ENCODE peak calls at places on chromosome 14, in four cellular contexts. T is D721Med, Y is cardiac fibroblast, A is fibroblast of lung. F is an unnamed sample.

GRCh38 chr14:95664546-95664945 is 21.7 kb upstream of the TCL1B start:
- DNase-seq in T (no peak), A (no peak), Y (no peak), F (no peak)

GRCh38 chr14:91031668-91032067 is 28.8 kb downstream of the RPS6KA5 start:
- DNase-seq in T (no peak), A (no peak), Y (no peak), F (no peak)

GRCh38 chr14:55071870-55072640 is 20.6 kb downstream of the MAPK1IP1L start:
- DNase-seq in T (no peak), Y (peak), A (peak), F (no peak)

GRCh38 chr14:89141862-89142261 is 275.2 kb downstream of the FOXN3 start:
- DNase-seq in T (no peak), A (no peak), Y (no peak), F (no peak)

GRCh38 chr14:53946404-53947400 is 9.9 kb downstream of the BMP4 start:
- DNase-seq in A (no peak), Y (no peak), T (no peak), F (no peak)

GRCh38 chr14:80215756-80216581 is 4.7 kb upstream of the DIO2 start:
- DNase-seq in Y (peak), A (peak), T (no peak), F (no peak)

GRCh38 chr14:65282909-65283253 is 129.6 kb upstream of the FUT8 start:
- DNase-seq in Y (no peak), A (no peak), T (no peak), F (no peak)

GRCh38 chr14:101556131-101556530 is 5.2 kb upstream of the DIO3 start:
- DNase-seq in T (no peak), Y (no peak), A (no peak), F (no peak)

GRCh38 chr14:60653709-60654161 is 4.5 kb upstream of the SIX1 start:
- DNase-seq in Y (no peak), T (no peak), A (no peak), F (no peak)

GRCh38 chr14:29643415-29644206 is 284.0 kb downstream of the PRKD1 start:
- DNase-seq in A (peak), Y (peak), T (no peak), F (no peak)

GRCh38 chr14:88554458-88555286 is at the start of gene PTPN21:
- DNase-seq in A (peak), T (no peak), Y (peak), F (peak)

GRCh38 chr14:81315344-81315743 is 84.8 kb downstream of the STON2 start:
- DNase-seq in Y (no peak), T (no peak), A (peak), F (no peak)

GRCh38 chr14:78836777-78837176 is 666.6 kb downstream of the NRXN3 start:
- DNase-seq in T (peak), Y (peak), A (peak), F (no peak)

GRCh38 chr14:33040548-33041140 is 102.0 kb downstream of the NPAS3 start:
- DNase-seq in A (no peak), Y (no peak), T (no peak), F (no peak)

GRCh38 chr14:58549358-58549757 is 88.4 kb upstream of the DACT1 start:
- DNase-seq in T (no peak), A (no peak), Y (no peak), F (no peak)

GRCh38 chr14:61836807-61837206 is 74.6 kb downstream of the SNAPC1 start:
- DNase-seq in T (no peak), A (no peak), Y (no peak), F (no peak)

GRCh38 chr14:69880851-69881250 is 1.6 kb downstream of the SMOC1 start:
- DNase-seq in Y (no peak), T (no peak), A (no peak), F (no peak)

GRCh38 chr14:104686624-104687517 is 2.5 kb upstream of the INF2 start:
- DNase-seq in A (no peak), Y (no peak), T (no peak), F (no peak)

GRCh38 chr14:105211758-105212089 is 30.6 kb upstream of the NUDT14 start:
- DNase-seq in A (no peak), T (no peak), Y (no peak), F (no peak)

GRCh38 chr14:67576216-67576615 is 23.9 kb downstream of the PIGH start:
- DNase-seq in A (no peak), Y (no peak), T (no peak), F (no peak)

GRCh38 chr14:33210304-33210703 is 271.6 kb downstream of the NPAS3 start:
- DNase-seq in A (peak), T (no peak), Y (peak), F (no peak)

GRCh38 chr14:52267501-52268190 is at the start of gene PTGDR:
- DNase-seq in Y (peak), A (peak), T (no peak), F (no peak)

GRCh38 chr14:82667501-82667900 is 1133.8 kb upstream of the SEL1L start:
- DNase-seq in Y (no peak), T (no peak), A (no peak), F (no peak)

DNA sequence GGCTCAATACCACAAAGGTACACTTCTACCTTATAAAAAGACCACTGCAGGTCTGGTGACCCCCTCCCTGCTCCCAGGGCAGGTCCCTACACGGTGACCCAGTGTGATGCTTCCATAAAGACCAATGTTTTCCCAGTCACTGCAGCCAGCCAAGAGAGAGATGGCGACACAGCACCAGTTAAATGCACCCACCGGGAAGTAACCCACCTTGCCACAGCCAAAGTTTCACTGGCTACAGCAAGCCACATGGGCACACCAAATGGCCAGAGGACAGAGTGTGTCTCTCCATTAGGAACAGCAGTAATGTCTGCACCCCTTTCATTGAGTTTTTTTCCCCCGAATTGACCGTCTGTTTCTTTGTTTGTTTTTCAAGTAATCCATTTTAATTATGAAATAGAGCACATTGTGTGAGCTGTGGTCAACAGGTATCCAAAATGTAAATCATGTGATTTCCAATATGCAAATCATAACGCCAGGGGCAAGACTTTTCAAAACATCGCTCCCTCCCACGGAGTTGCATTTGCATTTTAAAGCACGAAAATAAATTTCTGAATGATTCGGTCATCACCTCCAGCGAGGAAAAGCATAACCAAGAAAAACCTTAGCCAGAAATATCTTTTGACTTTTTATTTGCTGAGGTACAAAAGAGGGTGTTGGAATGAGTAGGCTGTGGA is 48.9 kb upstream of the EML1 start:
- DNase-seq in A (peak), Y (no peak), T (no peak), F (no peak)
- TF ChIP-seq CTCF in A (no peak), Y (no peak), T (peak), F (peak)

GRCh38 chr14:44109041-44109440 is 398.0 kb downstream of the FSCB start:
- DNase-seq in A (no peak), T (no peak), Y (peak), F (no peak)

GRCh38 chr14:44112774-44113460 is 394.2 kb downstream of the FSCB start:
- DNase-seq in T (no peak), A (no peak), Y (peak), F (no peak)

GRCh38 chr14:44113769-44114730 is 393.0 kb downstream of the FSCB start:
- DNase-seq in A (no peak), T (no peak), Y (no peak), F (no peak)

GRCh38 chr14:44107156-44107555 is 399.9 kb downstream of the FSCB start:
- DNase-seq in A (no peak), T (no peak), Y (peak), F (no peak)

GRCh38 chr14:44108601-44109000 is 398.5 kb downstream of the FSCB start:
- DNase-seq in A (no peak), Y (peak), T (no peak), F (no peak)
- TF ChIP-seq CTCF in A (no peak), Y (no peak), T (no peak), F (no peak)

GRCh38 chr14:75295061-75295461 is 16.4 kb downstream of the FOS start:
- DNase-seq in A (peak), Y (peak), T (no peak), F (no peak)

GRCh38 chr14:75293920-75294648 is 15.5 kb downstream of the FOS start:
- DNase-seq in A (peak), Y (peak), T (peak), F (peak)

GRCh38 chr14:75295491-75296338 is 17.1 kb downstream of the FOS start:
- DNase-seq in Y (peak), A (peak), T (no peak), F (peak)

GRCh38 chr14:75292886-75293285 is 14.3 kb downstream of the FOS start:
- DNase-seq in A (no peak), Y (no peak), T (no peak), F (no peak)

GRCh38 chr14:75294649-75295033 is 16.0 kb downstream of the FOS start:
- DNase-seq in T (no peak), Y (peak), A (no peak), F (no peak)
- TF ChIP-seq CTCF in T (peak), Y (no peak), A (no peak), F (no peak)

GRCh38 chr14:37708481-37708880 is 113.1 kb downstream of the TTC6 start:
- DNase-seq in T (no peak), A (peak), Y (no peak), F (no peak)

GRCh38 chr14:37712976-37713431 is 117.6 kb downstream of the TTC6 start:
- DNase-seq in T (no peak), Y (no peak), A (no peak), F (no peak)

GRCh38 chr14:37707716-37708115 is 112.3 kb downstream of the TTC6 start:
- DNase-seq in T (no peak), A (peak), Y (no peak), F (no peak)

GRCh38 chr14:37711499-37712475 is 116.4 kb downstream of the TTC6 start:
- DNase-seq in T (no peak), A (no peak), Y (no peak), F (no peak)

DNA sequence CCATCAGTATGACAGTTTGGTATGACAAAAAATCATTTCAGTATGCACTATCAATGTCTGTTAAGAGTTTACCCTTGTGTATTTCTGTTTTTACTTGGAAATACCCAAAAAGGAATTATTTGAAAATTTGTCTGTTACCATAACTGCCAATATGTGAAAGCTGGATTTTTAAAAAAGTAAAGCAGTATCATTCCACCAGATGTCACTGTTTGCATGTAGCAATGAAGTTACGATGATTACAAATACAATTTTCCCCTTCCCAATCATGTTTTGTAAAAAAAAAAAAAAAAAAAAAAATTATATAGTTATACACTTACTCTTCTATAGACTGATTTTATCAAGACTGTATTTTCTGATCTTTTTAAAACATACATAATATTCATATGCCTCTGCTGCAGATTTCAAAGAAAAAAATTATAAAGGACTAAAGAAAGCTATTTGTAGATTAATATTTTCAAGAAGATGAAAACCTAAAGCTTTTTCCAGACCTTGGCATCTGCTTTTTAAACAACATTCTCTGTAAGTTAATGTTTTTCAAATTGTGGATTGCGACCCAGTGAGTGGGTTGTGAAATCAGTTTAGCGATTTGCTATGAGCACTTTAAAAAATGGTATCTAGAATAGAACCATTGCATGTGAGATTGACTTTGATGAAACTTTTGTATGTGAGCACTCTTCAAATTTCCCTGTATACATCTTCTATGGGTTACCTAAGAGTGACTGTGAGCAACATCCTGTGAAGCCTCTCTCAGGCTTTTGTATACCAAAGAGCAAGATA is 114.2 kb downstream of the TTC6 start:
- DNase-seq in A (peak), Y (peak), T (no peak), F (no peak)
- TF ChIP-seq CTCF in A (peak), Y (peak), T (peak), F (peak)

DNA sequence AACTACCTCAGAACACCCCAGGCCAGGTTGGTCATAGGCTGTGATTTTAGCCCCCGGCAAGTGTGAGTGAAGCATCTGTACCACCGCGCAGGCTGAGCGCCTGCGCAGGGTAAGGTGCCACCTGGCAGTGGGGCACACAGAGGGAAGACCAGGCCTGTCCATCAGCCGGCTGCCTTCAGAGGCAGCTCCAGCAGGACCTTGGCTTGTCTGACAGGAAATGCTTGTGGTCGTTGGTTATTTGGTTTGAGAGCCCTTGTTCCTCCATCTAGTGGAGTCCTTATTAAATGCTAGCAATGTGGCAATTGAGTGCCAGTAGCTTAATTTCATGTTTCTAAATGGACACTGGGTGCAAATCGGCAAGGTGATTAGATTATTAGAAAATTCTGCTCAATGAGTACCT is 27.5 kb downstream of the SLC25A29 start:
- DNase-seq in Y (peak), A (peak), T (no peak), F (no peak)
- TF ChIP-seq CTCF in Y (peak), A (peak), T (no peak), F (peak)

DNA sequence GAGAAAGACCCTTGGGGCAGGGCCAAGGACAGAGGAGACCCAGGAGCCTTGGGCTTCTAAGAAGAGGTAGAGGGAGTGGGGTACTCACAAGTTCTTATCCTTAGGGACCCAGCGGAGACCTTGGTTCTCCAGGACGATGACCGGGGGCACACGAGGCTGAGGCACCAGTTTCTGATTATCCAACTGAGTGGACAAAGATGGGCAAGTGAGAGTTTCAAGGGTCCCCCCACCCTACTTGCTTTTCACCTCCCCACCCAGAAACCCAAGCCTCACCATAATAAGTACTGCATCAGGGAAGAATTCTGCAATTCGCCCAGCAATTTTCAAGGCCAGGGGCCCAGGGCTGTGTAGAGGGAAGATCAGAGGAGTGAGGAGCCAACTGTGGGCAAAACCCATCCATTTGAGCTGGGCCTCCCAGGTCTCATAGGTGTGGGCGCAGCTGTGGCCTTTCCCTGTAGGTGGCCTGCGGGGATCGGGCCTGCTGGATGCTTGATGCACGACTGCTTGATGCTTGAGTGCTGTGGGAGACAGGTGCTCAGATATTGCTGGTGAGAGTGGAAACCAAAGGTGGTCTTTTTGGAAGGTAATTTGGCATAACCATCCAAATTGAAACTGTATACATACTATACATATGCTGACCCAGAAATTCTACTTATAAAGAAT is 2.0 kb downstream of the EMC9 start:
- DNase-seq in Y (no peak), T (no peak), A (no peak), F (no peak)
- TF ChIP-seq CTCF in Y (no peak), T (no peak), A (no peak), F (no peak)

GRCh38 chr14:35229495-35230089 is 62.6 kb upstream of the PSMA6 start:
- DNase-seq in Y (peak), A (no peak), T (no peak), F (no peak)
- TF ChIP-seq CTCF in Y (no peak), A (peak), T (peak), F (peak)